ENCODE peak calls at places on chromosomes 7 and 10, in five cellular contexts. M, B, J, X and E are unnamed samples. For H3K27me3, the result is how much of the 10 kb centered on the place peaks cover.

GRCh38 chr7:80896856-80897598 is 21.8 kb downstream of the SEMA3C start:
- DNase-seq in M (peak), B (no peak), J (no peak), X (no peak), E (no peak)

GRCh38 chr7:139431010-139431409 is 52.5 kb downstream of the KLRG2 start:
- DNase-seq in M (no peak), B (no peak), J (no peak), X (no peak), E (no peak)

GRCh38 chr7:151731022-151731441 is 145.9 kb downstream of the PRKAG2 start:
- DNase-seq in M (no peak), B (no peak), J (no peak), X (no peak), E (peak)

GRCh38 chr7:155223021-155223420 is 74.7 kb upstream of the INSIG1 start:
- DNase-seq in M (no peak), B (no peak), J (no peak), X (no peak), E (peak)

GRCh38 chr10:114996542-114996941 is 58.5 kb downstream of the TRUB1 start:
- DNase-seq in M (no peak), B (no peak), J (no peak), X (no peak), E (no peak)

GRCh38 chr10:804191-804781 is 114.8 kb upstream of the DIP2C start:
- DNase-seq in M (no peak), B (no peak), J (no peak), X (peak), E (no peak)

GRCh38 chr7:19327011-19327410 is 181.8 kb upstream of the FERD3L start:
- DNase-seq in M (no peak), B (no peak), J (no peak), X (no peak), E (no peak)

GRCh38 chr7:148503900-148504487 is 86.6 kb upstream of the C7orf33 start:
- DNase-seq in M (no peak), B (peak), J (no peak), X (no peak), E (no peak)

GRCh38 chr7:43362652-43363428 is 220.1 kb upstream of the STK17A start:
- DNase-seq in M (no peak), B (no peak), J (no peak), X (no peak), E (no peak)

GRCh38 chr7:12719141-12719919 is 31.9 kb downstream of the ARL4A start:
- DNase-seq in M (no peak), B (no peak), J (no peak), X (no peak), E (no peak)

GRCh38 chr7:50353894-50354595 is 49.5 kb downstream of the IKZF1 start:
- DNase-seq in M (no peak), B (no peak), J (no peak), X (no peak), E (no peak)

GRCh38 chr7:27606270-27607209 is 56.1 kb downstream of the HIBADH start:
- DNase-seq in M (no peak), B (peak), J (no peak), X (no peak), E (no peak)

GRCh38 chr7:155729847-155730246 is 82.4 kb downstream of the SHH start:
- DNase-seq in M (peak), B (no peak), J (no peak), X (no peak), E (no peak)

GRCh38 chr10:79202188-79203013 is 133.6 kb downstream of the ZMIZ1 start:
- DNase-seq in M (peak), B (no peak), J (no peak), X (no peak), E (no peak)

GRCh38 chr7:134254311-134254710 is 62.4 kb downstream of the SLC35B4 start:
- DNase-seq in M (no peak), B (no peak), J (no peak), X (no peak), E (no peak)

GRCh38 chr10:13684252-13684791 is 97.6 kb downstream of the PRPF18 start:
- DNase-seq in M (peak), B (no peak), J (peak), X (peak), E (peak)

GRCh38 chr7:84633-85020 is 107.7 kb upstream of the FAM20C start:
- DNase-seq in M (no peak), B (no peak), J (no peak), X (peak), E (no peak)

GRCh38 chr7:48213226-48213625 is 42.0 kb downstream of the ABCA13 start:
- DNase-seq in M (no peak), B (no peak), J (no peak), X (no peak), E (no peak)

GRCh38 chr10:97796651-97797050 is 24.9 kb upstream of the SFRP5 start:
- DNase-seq in M (no peak), B (no peak), J (no peak), X (no peak), E (no peak)

GRCh38 chr10:122140477-122140902 is 130.6 kb upstream of the BTBD16 start:
- DNase-seq in M (no peak), B (no peak), J (peak), X (peak), E (no peak)

GRCh38 chr10:127755758-127756157 is 18.8 kb downstream of the FOXI2 start:
- DNase-seq in M (no peak), B (no peak), J (no peak), X (no peak), E (no peak)

GRCh38 chr7:30171753-30172447 is 37.1 kb downstream of the MTURN start:
- DNase-seq in M (no peak), B (no peak), J (no peak), X (no peak), E (no peak)

GRCh38 chr7:134440067-134440466 is 18.8 kb downstream of the AKR1B1 start:
- DNase-seq in M (no peak), B (no peak), J (peak), X (no peak), E (no peak)

GRCh38 chr7:47045592-47045991 is 536.3 kb downstream of the TNS3 start:
- DNase-seq in M (no peak), B (no peak), J (no peak), X (no peak), E (no peak)

GRCh38 chr7:28315565-28316420 is 96.5 kb upstream of the CREB5 start:
- DNase-seq in M (no peak), B (no peak), J (no peak), X (no peak), E (no peak)

GRCh38 chr10:102419561-102420442 is 834 bp upstream of the FBXL15 start:
- DNase-seq in M (peak), B (no peak), J (peak), X (no peak), E (peak)

GRCh38 chr7:42617781-42618457 is 294.0 kb downstream of the C7orf25 start:
- DNase-seq in M (no peak), B (no peak), J (no peak), X (no peak), E (no peak)

DNA sequence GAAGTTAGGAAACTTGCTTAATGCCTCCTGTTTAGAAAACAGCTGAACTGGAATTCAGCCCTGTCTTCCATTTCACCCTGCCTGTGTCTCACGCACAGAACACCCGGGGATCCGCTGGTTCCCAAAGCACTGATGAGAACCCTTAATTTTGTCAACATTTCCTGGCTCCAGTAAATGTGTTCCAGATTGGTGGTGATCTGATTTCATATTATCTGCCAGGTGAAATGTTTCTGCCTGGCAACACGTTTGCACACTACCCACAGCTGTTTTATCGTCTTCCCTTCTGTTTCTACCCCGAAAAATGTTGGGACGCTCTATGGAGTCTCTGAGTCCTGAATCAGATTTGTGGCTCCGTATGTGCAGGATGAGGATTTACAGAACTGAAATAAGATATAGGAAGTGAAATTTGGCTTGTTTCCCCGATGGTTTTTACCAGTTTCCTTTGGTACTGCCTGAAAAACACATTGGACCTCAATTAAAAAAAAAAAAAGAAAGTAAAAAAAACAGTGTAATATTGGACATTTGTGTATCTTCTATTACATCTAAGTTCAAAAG is 29.0 kb downstream of the MRC1 start:
- DNase-seq in M (no peak), B (no peak), J (no peak), X (no peak), E (no peak)
- H3K27ac ChIP-seq in M (no peak), B (peak), J (no peak), X (no peak), E (no peak)

GRCh38 chr7:128171342-128171918 is 69.6 kb upstream of the LEP start:
- DNase-seq in M (no peak), B (no peak), J (no peak), X (peak), E (no peak)
- H3K27me3 ChIP-seq in M (half or more), B (under half), J (half or more), X (under half), E (under half)

GRCh38 chr7:133196872-133197612 is 55.8 kb upstream of the EXOC4 start:
- DNase-seq in M (no peak), B (no peak), J (no peak), X (no peak), E (no peak)
- H3K27ac ChIP-seq in M (no peak), B (no peak), J (no peak), X (no peak), E (no peak)

GRCh38 chr7:8286118-8286517 is 24.2 kb upstream of the ICA1 start:
- DNase-seq in M (no peak), B (no peak), J (no peak), X (no peak), E (no peak)

GRCh38 chr7:8282871-8283270 is 20.9 kb upstream of the ICA1 start:
- DNase-seq in M (no peak), B (no peak), J (no peak), X (no peak), E (no peak)

GRCh38 chr7:8283968-8284367 is 22.0 kb upstream of the ICA1 start:
- DNase-seq in M (no peak), B (no peak), J (peak), X (no peak), E (no peak)

GRCh38 chr7:8284606-8285005 is 22.6 kb upstream of the ICA1 start:
- DNase-seq in M (peak), B (no peak), J (no peak), X (no peak), E (no peak)

GRCh38 chr7:8285155-8285554 is 23.2 kb upstream of the ICA1 start:
- DNase-seq in M (no peak), B (no peak), J (no peak), X (no peak), E (no peak)
- H3K27me3 ChIP-seq in M (under half), B (under half), J (under half), X (under half), E (under half)